ENCODE peak calls at places on chromosome X, in five cellular contexts. One of them, this sample, is unnamed.

GRCh38 chrX:102720237-102721168 is at the start of gene GPRASP3:
- DNase-seq in Kasumi-1: no peak
- DNase-seq in amygdala: peak; percentile 79
- DNase-seq in head of caudate nucleus: peak; percentile 90
- DNase-seq in PC-3: no peak
- DNase-seq in this sample: no peak

GRCh38 chrX:46757593-46757992 is 1.3 kb downstream of the SLC9A7 start:
- DNase-seq in Kasumi-1: no peak
- DNase-seq in amygdala: no peak
- DNase-seq in head of caudate nucleus: no peak
- DNase-seq in PC-3: peak; percentile 70
- DNase-seq in this sample: no peak

GRCh38 chrX:114450911-114451310 is 133.0 kb upstream of the HTR2C start:
- DNase-seq in Kasumi-1: no peak
- DNase-seq in amygdala: no peak
- DNase-seq in head of caudate nucleus: no peak
- DNase-seq in PC-3: no peak
- DNase-seq in this sample: no peak

GRCh38 chrX:118736394-118737010 is 9.1 kb downstream of the IL13RA1 start:
- DNase-seq in Kasumi-1: no peak
- DNase-seq in amygdala: no peak
- DNase-seq in head of caudate nucleus: no peak
- DNase-seq in PC-3: no peak
- DNase-seq in this sample: no peak

GRCh38 chrX:18889982-18890381 is 93.9 kb downstream of the PHKA2 start:
- DNase-seq in Kasumi-1: no peak
- DNase-seq in amygdala: no peak
- DNase-seq in head of caudate nucleus: no peak
- DNase-seq in PC-3: no peak
- DNase-seq in this sample: no peak

GRCh38 chrX:150769408-150769807 is 76.2 kb downstream of the MTMR1 start:
- DNase-seq in Kasumi-1: no peak
- DNase-seq in amygdala: no peak
- DNase-seq in head of caudate nucleus: no peak
- DNase-seq in PC-3: no peak
- DNase-seq in this sample: no peak

GRCh38 chrX:69060631-69061408 is 104.4 kb downstream of the PJA1 start:
- DNase-seq in Kasumi-1: no peak
- DNase-seq in amygdala: no peak
- DNase-seq in head of caudate nucleus: no peak
- DNase-seq in PC-3: peak; percentile 61
- DNase-seq in this sample: no peak

GRCh38 chrX:119539872-119540271 is 25.3 kb downstream of the STEEP1 start:
- DNase-seq in Kasumi-1: no peak
- DNase-seq in amygdala: no peak
- DNase-seq in head of caudate nucleus: no peak
- DNase-seq in PC-3: no peak
- DNase-seq in this sample: no peak

GRCh38 chrX:129450123-129450522 is 73.2 kb downstream of the SMARCA1 start:
- DNase-seq in Kasumi-1: no peak
- DNase-seq in amygdala: no peak
- DNase-seq in head of caudate nucleus: no peak
- DNase-seq in PC-3: no peak
- DNase-seq in this sample: no peak

GRCh38 chrX:110021180-110022022 is 18.5 kb downstream of the TMEM164 start:
- DNase-seq in Kasumi-1: no peak
- DNase-seq in amygdala: no peak
- DNase-seq in head of caudate nucleus: no peak
- DNase-seq in PC-3: no peak
- DNase-seq in this sample: no peak

GRCh38 chrX:118976599-118977340 is 2.4 kb downstream of the LONRF3 start:
- DNase-seq in Kasumi-1: no peak
- DNase-seq in amygdala: peak; percentile 30
- DNase-seq in head of caudate nucleus: no peak
- DNase-seq in PC-3: peak; percentile 70
- DNase-seq in this sample: no peak

GRCh38 chrX:24506082-24506481 is 41.0 kb downstream of the PDK3 start:
- DNase-seq in Kasumi-1: no peak
- DNase-seq in amygdala: no peak
- DNase-seq in head of caudate nucleus: no peak
- DNase-seq in PC-3: peak; percentile 70
- DNase-seq in this sample: no peak

GRCh38 chrX:116873678-116874077 is 410.9 kb upstream of the CT83 start:
- DNase-seq in Kasumi-1: no peak
- DNase-seq in amygdala: no peak
- DNase-seq in head of caudate nucleus: no peak
- DNase-seq in PC-3: peak; percentile 42
- DNase-seq in this sample: no peak

GRCh38 chrX:154750301-154751120 is at the start of gene GAB3:
- DNase-seq in Kasumi-1: no peak
- DNase-seq in amygdala: no peak
- DNase-seq in head of caudate nucleus: no peak
- DNase-seq in PC-3: peak; percentile 28
- DNase-seq in this sample: peak; percentile 21

GRCh38 chrX:51242212-51242611 is 90.4 kb upstream of the NUDT10 start:
- DNase-seq in Kasumi-1: no peak
- DNase-seq in amygdala: no peak
- DNase-seq in head of caudate nucleus: no peak
- DNase-seq in PC-3: no peak
- DNase-seq in this sample: no peak

GRCh38 chrX:103518571-103518970 is 718 bp downstream of the RAB40A start:
- DNase-seq in Kasumi-1: no peak
- DNase-seq in amygdala: no peak
- DNase-seq in head of caudate nucleus: no peak
- DNase-seq in PC-3: no peak
- DNase-seq in this sample: no peak

GRCh38 chrX:109847257-109848187 is 114.5 kb upstream of the ACSL4 start:
- DNase-seq in Kasumi-1: no peak
- DNase-seq in amygdala: no peak
- DNase-seq in head of caudate nucleus: no peak
- DNase-seq in PC-3: peak; percentile 77
- DNase-seq in this sample: no peak

GRCh38 chrX:10797493-10797892 is 177.1 kb upstream of the MID1 start:
- DNase-seq in Kasumi-1: no peak
- DNase-seq in amygdala: no peak
- DNase-seq in head of caudate nucleus: no peak
- DNase-seq in PC-3: peak; percentile 44
- DNase-seq in this sample: no peak

GRCh38 chrX:118603981-118604380 is 108.4 kb downstream of the DOCK11 start:
- DNase-seq in Kasumi-1: peak; percentile 34
- DNase-seq in amygdala: no peak
- DNase-seq in head of caudate nucleus: peak; percentile 41
- DNase-seq in PC-3: peak; percentile 73
- DNase-seq in this sample: no peak

GRCh38 chrX:44036336-44036735 is 63.1 kb upstream of the NDP start:
- DNase-seq in Kasumi-1: no peak
- DNase-seq in amygdala: no peak
- DNase-seq in head of caudate nucleus: no peak
- DNase-seq in PC-3: no peak
- DNase-seq in this sample: no peak

GRCh38 chrX:69457756-69458155 is 46.4 kb upstream of the NALF2 start:
- DNase-seq in Kasumi-1: no peak
- DNase-seq in amygdala: no peak
- DNase-seq in head of caudate nucleus: no peak
- DNase-seq in PC-3: no peak
- DNase-seq in this sample: no peak

GRCh38 chrX:29478336-29479069 is 736.9 kb upstream of the MAGEB2 start:
- DNase-seq in Kasumi-1: peak; percentile 30
- DNase-seq in amygdala: no peak
- DNase-seq in head of caudate nucleus: no peak
- DNase-seq in PC-3: peak; percentile 51
- DNase-seq in this sample: no peak

GRCh38 chrX:151984328-151984727 is 9.9 kb upstream of the GABRE start:
- DNase-seq in Kasumi-1: no peak
- DNase-seq in amygdala: no peak
- DNase-seq in head of caudate nucleus: no peak
- DNase-seq in PC-3: peak; percentile 48
- DNase-seq in this sample: no peak

GRCh38 chrX:30309139-30309571 is at the start of gene NR0B1:
- DNase-seq in Kasumi-1: no peak
- DNase-seq in amygdala: no peak
- DNase-seq in head of caudate nucleus: peak; percentile 9
- DNase-seq in PC-3: no peak
- DNase-seq in this sample: no peak

GRCh38 chrX:57329008-57329407 is 42.5 kb downstream of the FAAH2 start:
- DNase-seq in Kasumi-1: no peak
- DNase-seq in amygdala: no peak
- DNase-seq in head of caudate nucleus: no peak
- DNase-seq in PC-3: peak; percentile 5
- DNase-seq in this sample: no peak

GRCh38 chrX:111634823-111635410 is 46.1 kb upstream of the ALG13 start:
- DNase-seq in Kasumi-1: no peak
- DNase-seq in amygdala: no peak
- DNase-seq in head of caudate nucleus: no peak
- DNase-seq in PC-3: no peak
- DNase-seq in this sample: no peak

GRCh38 chrX:149453030-149453429 is 52.1 kb downstream of the IDS start:
- DNase-seq in Kasumi-1: no peak
- DNase-seq in amygdala: no peak
- DNase-seq in head of caudate nucleus: no peak
- DNase-seq in PC-3: peak; percentile 46
- DNase-seq in this sample: no peak

GRCh38 chrX:24149346-24150050 is at the start of gene ZFX:
- DNase-seq in Kasumi-1: peak; percentile 17
- DNase-seq in amygdala: peak; percentile 84
- DNase-seq in head of caudate nucleus: peak; percentile 29
- DNase-seq in PC-3: peak; percentile 42
- DNase-seq in this sample: no peak

GRCh38 chrX:27085346-27085745 is 377.8 kb downstream of the PPP4R3C start:
- DNase-seq in Kasumi-1: no peak
- DNase-seq in amygdala: no peak
- DNase-seq in head of caudate nucleus: no peak
- DNase-seq in PC-3: no peak
- DNase-seq in this sample: no peak

GRCh38 chrX:124736553-124737240 is 390.3 kb downstream of the SH2D1A start:
- DNase-seq in Kasumi-1: no peak
- DNase-seq in amygdala: no peak
- DNase-seq in head of caudate nucleus: no peak
- DNase-seq in PC-3: no peak
- DNase-seq in this sample: no peak